ENCODE peak calls at places on chromosomes 5 and 9, in four cellular contexts. S is smooth muscle cell of the brain vasculature; C is HFFc6; K is central memory CD4-positive, alpha-beta T cell. O is an unnamed sample.

GRCh38 chr5:135887447-135887864 is 8.2 kb downstream of the IL9 start:
- DNase-seq in S (peak), C (peak), K (peak), O (peak)

GRCh38 chr5:427415-428087 is 15.4 kb upstream of the EXOC3 start:
- DNase-seq in S (no peak), C (no peak), K (no peak), O (no peak)

GRCh38 chr9:134403682-134404301 is 77.5 kb downstream of the RXRA start:
- DNase-seq in S (no peak), C (no peak), K (peak), O (no peak)

GRCh38 chr5:142900926-142901325 is 130.7 kb downstream of the ARHGAP26 start:
- DNase-seq in S (peak), C (peak), K (no peak), O (no peak)

GRCh38 chr9:122095010-122095767 is 2.1 kb upstream of the TTLL11 start:
- DNase-seq in S (peak), C (peak), K (peak), O (no peak)

GRCh38 chr9:133780962-133781827 is 43.0 kb upstream of the SARDH start:
- DNase-seq in S (no peak), C (no peak), K (no peak), O (no peak)

GRCh38 chr5:98784411-98784810 is 10.9 kb downstream of the RGMB start:
- DNase-seq in S (no peak), C (no peak), K (no peak), O (no peak)

GRCh38 chr5:95835682-95836405 is 13.3 kb upstream of the GLRX start:
- DNase-seq in S (no peak), C (no peak), K (no peak), O (no peak)